ENCODE peak calls at places on chromosome 2, in seven cellular contexts. T, E, A, J, B, Z and S are unnamed samples.

GRCh38 chr2:240502430-240503121 is 55.2 kb downstream of the ANKMY1 start:
- DNase-seq in J (peak), A (no peak), E (no peak), Z (no peak), B (no peak), T (no peak), S (no peak)

GRCh38 chr2:203427061-203427460 is 98.9 kb downstream of the ABI2 start:
- DNase-seq in T (no peak), B (peak), J (no peak), A (no peak), E (no peak), Z (peak), S (peak)

GRCh38 chr2:239193426-239193825 is 207.4 kb downstream of the HDAC4 start:
- DNase-seq in J (peak), E (no peak), B (no peak), Z (no peak), A (no peak), T (peak), S (no peak)

GRCh38 chr2:160091381-160091780 is 29.0 kb upstream of the PLA2R1 start:
- DNase-seq in J (no peak), Z (peak), A (no peak), T (no peak), E (no peak), B (peak), S (peak)

GRCh38 chr2:28707592-28707991 is 44.0 kb upstream of the PPP1CB start:
- DNase-seq in J (no peak), B (no peak), T (no peak), A (no peak), Z (no peak), E (no peak), S (no peak)

GRCh38 chr2:105118960-105119359 is 81.1 kb downstream of the MRPS9 start:
- DNase-seq in Z (no peak), J (peak), B (no peak), A (peak), E (peak), T (peak), S (peak)

GRCh38 chr2:109438773-109439191 is 175.0 kb downstream of the SEPTIN10 start:
- DNase-seq in E (no peak), Z (peak), A (no peak), B (peak), J (no peak), T (no peak), S (peak)

GRCh38 chr2:31258351-31258750 is 24.4 kb downstream of the EHD3 start:
- DNase-seq in B (no peak), E (no peak), A (no peak), Z (no peak), T (no peak), J (no peak), S (no peak)

GRCh38 chr2:163553601-163554000 is 182.2 kb downstream of the FIGN start:
- DNase-seq in Z (no peak), T (no peak), A (no peak), B (no peak), J (no peak), E (no peak), S (no peak)

GRCh38 chr2:73031725-73032701 is 39.5 kb downstream of the SFXN5 start:
- DNase-seq in J (no peak), T (no peak), A (no peak), Z (no peak), E (no peak), B (no peak), S (no peak)

GRCh38 chr2:240796543-240797499 is 23.2 kb downstream of the KIF1A start:
- DNase-seq in Z (no peak), B (no peak), A (no peak), T (no peak), J (no peak), E (no peak), S (no peak)

GRCh38 chr2:189402932-189403331 is 38.3 kb upstream of the WDR75 start:
- DNase-seq in T (no peak), Z (no peak), A (no peak), J (no peak), E (peak), B (peak), S (peak)

GRCh38 chr2:193695367-193695766 is 1500.6 kb upstream of the TMEFF2 start:
- DNase-seq in Z (peak), A (no peak), B (no peak), J (no peak), E (peak), T (no peak), S (peak)

GRCh38 chr2:157336137-157336721 is 10.6 kb upstream of the ERMN start:
- DNase-seq in J (peak), T (peak), B (peak), E (peak), Z (peak), A (no peak), S (peak)

GRCh38 chr2:99150691-99151090 is 4.1 kb downstream of the TSGA10 start:
- DNase-seq in B (peak), T (no peak), Z (no peak), A (no peak), J (no peak), E (no peak), S (no peak)

GRCh38 chr2:130391058-130391871 is 35.4 kb downstream of the PTPN18 start:
- DNase-seq in A (peak), J (peak), T (peak), Z (peak), B (peak), E (peak), S (peak)

GRCh38 chr2:105775809-105776559 is 31.3 kb downstream of the NCK2 start:
- DNase-seq in B (no peak), A (no peak), J (no peak), E (no peak), T (no peak), Z (no peak), S (no peak)

GRCh38 chr2:56476509-56477071 is 292.8 kb downstream of the CCDC85A start:
- DNase-seq in Z (no peak), B (no peak), E (no peak), A (no peak), J (no peak), T (no peak), S (no peak)

GRCh38 chr2:126696644-126697520 is 40.9 kb downstream of the GYPC start:
- DNase-seq in A (no peak), Z (no peak), E (no peak), T (no peak), B (no peak), J (no peak), S (no peak)

GRCh38 chr2:202278944-202279343 is 13.4 kb downstream of the NOP58 start:
- DNase-seq in B (peak), T (no peak), Z (no peak), J (no peak), A (no peak), E (peak), S (peak)

GRCh38 chr2:41886757-41887156 is 161.1 kb upstream of the PKDCC start:
- DNase-seq in A (no peak), E (no peak), J (no peak), T (no peak), Z (no peak), B (peak), S (no peak)

DNA sequence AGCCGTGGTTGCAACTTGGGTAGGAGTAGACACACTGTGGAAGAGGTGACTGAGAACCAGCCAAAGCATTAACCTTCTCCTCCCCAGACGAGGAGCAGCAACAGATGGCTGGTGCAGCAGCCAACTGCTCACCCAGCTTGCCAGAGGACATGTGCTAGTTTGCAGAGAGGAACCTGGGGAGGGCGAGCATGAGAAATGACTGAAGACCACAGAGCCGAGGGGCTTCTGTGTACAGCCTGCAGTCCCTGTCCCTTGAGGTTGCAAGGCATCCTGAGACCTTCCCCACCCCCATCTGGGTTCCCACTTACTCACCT is 82.2 kb downstream of the NRP2 start:
- DNase-seq in T (no peak), A (no peak), E (no peak), J (no peak), Z (no peak), B (no peak), S (no peak)
- H3K9ac ChIP-seq in T (no peak), A (no peak), E (no peak), J (peak), Z (no peak), B (no peak), S (peak)

GRCh38 chr2:46692316-46692715 is 213.0 kb downstream of the TMEM247 start:
- DNase-seq in T (no peak), J (no peak), Z (no peak), A (no peak), B (no peak), E (no peak), S (no peak)
- H2AK5ac ChIP-seq in T (no peak), J (no peak), Z (no peak), A (no peak), B (peak), E (no peak), S (no peak)

DNA sequence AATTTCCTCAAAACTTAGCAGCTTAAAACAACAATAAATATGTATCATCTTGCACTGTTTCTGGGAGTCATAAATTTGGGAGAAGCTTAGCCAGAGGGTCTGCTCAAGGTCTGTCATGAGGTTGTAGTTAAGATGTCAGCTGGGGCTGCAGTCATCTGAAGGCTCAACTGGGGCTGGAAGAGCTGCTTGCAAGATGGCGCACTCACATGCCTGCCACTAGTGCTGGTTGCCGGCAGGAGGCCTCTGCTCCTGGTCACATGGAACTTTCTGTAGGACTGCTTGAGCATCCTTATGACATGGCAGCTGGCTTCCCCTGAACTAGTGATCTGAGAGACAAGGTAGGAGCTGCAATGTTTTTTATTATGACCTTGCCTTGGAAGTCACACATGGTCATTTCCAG is 215.5 kb upstream of the HAAO start:
- DNase-seq in J (no peak), T (no peak), A (no peak), E (no peak), Z (no peak), B (no peak), S (no peak)
- H3K18ac ChIP-seq in J (no peak), T (no peak), A (no peak), E (no peak), Z (no peak), B (no peak), S (no peak)

DNA sequence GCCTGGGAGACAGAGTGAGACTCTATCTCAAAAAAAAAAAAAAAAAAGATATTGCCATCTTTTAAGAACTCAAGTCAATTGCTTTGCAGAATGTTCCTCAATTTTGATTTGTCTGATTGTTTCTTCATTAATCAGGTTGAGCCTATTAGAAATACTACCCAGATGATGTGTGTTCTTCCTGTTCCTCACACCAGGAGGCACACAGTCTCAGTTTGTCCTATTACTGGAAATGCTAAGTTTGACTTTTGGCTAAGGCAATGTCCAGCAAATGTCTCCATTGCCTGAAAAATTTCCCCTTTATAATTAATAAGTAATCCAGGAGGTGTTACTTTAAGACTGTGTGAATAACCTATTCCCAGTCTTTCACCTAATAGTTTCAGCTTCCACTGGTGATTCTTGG is 28.4 kb downstream of the BOLA3 start:
- DNase-seq in T (no peak), Z (no peak), A (no peak), E (no peak), B (no peak), J (no peak), S (peak)
- H3K9ac ChIP-seq in T (no peak), Z (no peak), A (no peak), E (no peak), B (no peak), J (no peak), S (peak)

GRCh38 chr2:223366566-223366965 is 235.6 kb downstream of the SCG2 start:
- DNase-seq in B (no peak), A (no peak), E (no peak), T (no peak), Z (no peak), J (no peak), S (no peak)
- H2AK5ac ChIP-seq in B (no peak), A (no peak), E (no peak), T (no peak), Z (no peak), J (no peak), S (no peak)

GRCh38 chr2:151407281-151407680 is 2.4 kb upstream of the RIF1 start:
- DNase-seq in T (no peak), B (no peak), Z (peak), E (no peak), A (no peak), J (no peak), S (no peak)
- H3K18ac ChIP-seq in T (no peak), B (no peak), Z (no peak), E (no peak), A (no peak), J (no peak), S (no peak)

DNA sequence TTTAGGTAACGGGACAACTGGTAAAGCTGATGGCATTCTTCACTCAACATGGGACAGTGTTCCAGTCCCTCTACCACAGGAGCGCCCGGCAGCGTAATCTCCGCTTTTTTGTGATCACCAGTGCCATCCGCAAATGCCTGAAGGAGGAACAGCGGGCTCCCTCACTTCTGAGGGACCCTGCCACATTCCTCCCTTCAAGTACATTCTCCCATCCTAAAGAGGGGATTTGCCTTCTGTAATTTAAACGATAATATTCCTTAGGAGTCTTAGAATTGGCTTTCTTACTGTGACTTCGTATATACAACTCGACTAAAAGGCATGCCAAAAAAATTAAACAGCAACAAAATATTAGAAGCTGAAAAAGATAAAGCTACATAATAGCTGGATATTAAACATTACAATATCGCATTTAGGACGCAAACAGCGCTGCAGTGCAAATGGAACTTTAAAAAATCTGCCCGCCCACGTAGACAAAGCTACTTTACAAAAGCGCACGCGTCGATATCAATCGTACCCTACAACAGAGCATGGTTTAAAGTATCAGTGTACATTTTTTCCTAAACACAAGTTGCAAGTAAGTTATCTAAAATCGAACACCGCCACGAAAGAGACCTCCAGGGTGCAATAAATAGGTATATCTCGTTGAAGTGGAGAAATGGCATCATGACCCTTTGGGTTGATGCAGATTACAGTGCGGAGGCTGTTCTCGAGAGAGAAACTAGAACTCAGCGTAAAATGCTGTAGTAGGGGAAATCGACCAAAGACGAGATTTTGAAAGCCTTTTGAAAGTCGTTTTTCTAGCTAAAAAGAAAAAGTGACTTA is 2.3 kb upstream of the VSNL1 start:
- DNase-seq in A (no peak), Z (no peak), T (no peak), J (peak), B (peak), E (peak), S (peak)
- H3K9ac ChIP-seq in A (peak), Z (peak), T (peak), J (peak), B (no peak), E (peak), S (peak)